ENCODE peak calls at places on chromosomes 11 and 22, in nine cellular contexts. E, I, U, Y, B, M, W, Q and D are unnamed samples.

GRCh38 chr22:43152001-43152354 is 619 bp downstream of the TSPO start:
- DNase-seq in W (no peak), B (no peak), Y (no peak), Q (no peak), I (no peak), M (no peak), E (no peak), U (no peak), D (peak; percentile 26)

GRCh38 chr11:68016904-68017817 is 7.0 kb downstream of the ALDH3B1 start:
- DNase-seq in U (no peak), Q (no peak), E (no peak), Y (no peak), B (no peak), W (no peak), I (no peak), M (no peak), D (peak; percentile 58)

GRCh38 chr22:44385781-44386180 is 73.0 kb upstream of the SHISAL1 start:
- DNase-seq in B (no peak), U (no peak), I (no peak), E (no peak), M (no peak), W (no peak), Y (no peak), Q (no peak), D (no peak)

GRCh38 chr11:504053-504993 is 2.7 kb downstream of the RNH1 start:
- DNase-seq in B (peak; percentile 41), Q (no peak), I (no peak), W (no peak), M (no peak), E (peak; percentile 58), Y (peak; percentile 78), U (no peak), D (no peak)

GRCh38 chr11:34266090-34266912 is 91.5 kb downstream of the ABTB2 start:
- DNase-seq in Y (peak; percentile 78), Q (no peak), W (peak; percentile 98), E (no peak), U (no peak), I (no peak), B (no peak), M (no peak), D (peak; percentile 35)

GRCh38 chr11:83951521-83951920 is 665.4 kb upstream of the CCDC90B start:
- DNase-seq in Y (no peak), W (no peak), U (no peak), M (no peak), E (peak; percentile 5), Q (no peak), I (no peak), B (no peak), D (no peak)

GRCh38 chr11:100827934-100828661 is 141.0 kb downstream of the ARHGAP42 start:
- DNase-seq in W (peak; percentile 54), B (no peak), I (peak; percentile 41), Q (no peak), E (peak; percentile 80), U (no peak), M (no peak), Y (no peak), D (peak; percentile 46)

GRCh38 chr22:33227791-33228190 is 169.6 kb upstream of the SYN3 start:
- DNase-seq in Q (no peak), U (no peak), Y (no peak), M (no peak), E (peak; percentile 26), B (no peak), I (no peak), W (no peak), D (no peak)

GRCh38 chr22:45502215-45503070 is at the start of gene FBLN1:
- DNase-seq in M (no peak), Q (no peak), U (no peak), Y (peak; percentile 85), B (no peak), I (no peak), W (peak; percentile 37), E (no peak), D (peak; percentile 65)

GRCh38 chr22:50585781-50586180 is 3.1 kb upstream of the CHKB start:
- DNase-seq in M (no peak), I (no peak), E (no peak), W (no peak), B (no peak), U (no peak), Q (no peak), Y (no peak), D (no peak)

GRCh38 chr11:17595526-17596309 is 48.7 kb downstream of the OTOG start:
- DNase-seq in E (no peak), Y (no peak), Q (no peak), I (no peak), U (no peak), B (no peak), W (no peak), M (no peak), D (no peak)

GRCh38 chr22:26656896-26657851 is at the start of gene MIAT:
- DNase-seq in Y (peak; percentile 57), I (no peak), E (no peak), B (peak; percentile 63), Q (peak; percentile 53), M (peak; percentile 21), U (peak; percentile 61), W (no peak), D (no peak)

GRCh38 chr22:32745251-32745995 is 56.1 kb upstream of the TIMP3 start:
- DNase-seq in E (peak; percentile 90), U (no peak), W (peak; percentile 58), Q (no peak), Y (peak; percentile 78), M (no peak), I (peak; percentile 22), B (no peak), D (peak; percentile 82)

GRCh38 chr11:27933992-27934829 is 173.7 kb downstream of the KIF18A start:
- DNase-seq in Q (no peak), W (peak; percentile 100), I (peak; percentile 75), Y (peak; percentile 88), M (no peak), E (peak; percentile 22), U (no peak), B (no peak), D (peak; percentile 7)